ENCODE peak calls at places on chromosome 12, in four cellular contexts. C is A673; B is CD4-positive, CD25-positive, alpha-beta regulatory T cell; W is adrenal gland. Y is an unnamed sample. For H3K4me1, the result is how much of the 10 kb centered on the place peaks cover.

GRCh38 chr12:20125259-20125919 is 242.9 kb upstream of the PDE3A start:
- DNase-seq in W (no peak), B (no peak), C (peak), Y (no peak)

GRCh38 chr12:132568826-132569480 is 41.4 kb downstream of the LRCOL1 start:
- DNase-seq in C (no peak), W (no peak), B (no peak), Y (no peak)

GRCh38 chr12:6869049-6870021 is 2.0 kb downstream of the TPI1 start:
- DNase-seq in B (peak), W (peak), C (peak), Y (peak)

GRCh38 chr12:117441751-117442150 is 80.3 kb upstream of the NOS1 start:
- DNase-seq in B (no peak), W (peak), C (peak), Y (no peak)

GRCh38 chr12:105092336-105092735 is 8.1 kb upstream of the ALDH1L2 start:
- DNase-seq in B (no peak), C (no peak), W (no peak), Y (peak)

GRCh38 chr12:26047401-26048226 is 77.2 kb downstream of the BHLHE41 start:
- DNase-seq in B (no peak), W (no peak), C (no peak), Y (no peak)

GRCh38 chr12:52600071-52600470 is 1.2 kb downstream of the KRT72 start:
- DNase-seq in B (no peak), W (no peak), C (no peak), Y (no peak)

GRCh38 chr12:13208533-13209278 is 12.2 kb downstream of the EMP1 start:
- DNase-seq in W (peak), C (peak), B (peak), Y (no peak)

GRCh38 chr12:57127710-57128518 is at the start of gene LRP1:
- DNase-seq in W (peak), B (peak), C (peak), Y (peak)

GRCh38 chr12:34403706-34404376 is 381.5 kb downstream of the ALG10 start:
- DNase-seq in C (no peak), W (no peak), B (no peak), Y (no peak)

GRCh38 chr12:87820524-87821194 is 208.5 kb downstream of the C12orf50 start:
- DNase-seq in C (no peak), B (no peak), W (no peak), Y (peak)

GRCh38 chr12:110270125-110270962 is 10.7 kb upstream of the ATP2A2 start:
- DNase-seq in C (peak), B (no peak), W (peak), Y (peak)

GRCh38 chr12:49260831-49261363 is 4.0 kb upstream of the TUBA1C start:
- DNase-seq in B (no peak), W (no peak), C (no peak), Y (no peak)

GRCh38 chr12:88958153-88958552 is 377.9 kb upstream of the KITLG start:
- DNase-seq in W (no peak), B (no peak), C (no peak), Y (no peak)

GRCh38 chr12:103755425-103755824 is 85.6 kb downstream of the NT5DC3 start:
- DNase-seq in W (no peak), B (no peak), C (no peak), Y (no peak)
- H3K4me3 ChIP-seq in W (no peak), B (no peak), C (no peak), Y (no peak)

GRCh38 chr12:29153231-29153630 is 4.2 kb downstream of the FAR2 start:
- DNase-seq in C (no peak), B (no peak), W (no peak), Y (no peak)

GRCh38 chr12:29148958-29149690 is at the start of gene FAR2:
- DNase-seq in W (peak), B (peak), C (peak), Y (peak)

GRCh38 chr12:29148065-29148957 is 767 bp upstream of the FAR2 start:
- DNase-seq in W (peak), B (no peak), C (peak), Y (peak)

GRCh38 chr12:29152223-29152868 is 3.3 kb downstream of the FAR2 start:
- DNase-seq in B (no peak), W (no peak), C (no peak), Y (no peak)

DNA sequence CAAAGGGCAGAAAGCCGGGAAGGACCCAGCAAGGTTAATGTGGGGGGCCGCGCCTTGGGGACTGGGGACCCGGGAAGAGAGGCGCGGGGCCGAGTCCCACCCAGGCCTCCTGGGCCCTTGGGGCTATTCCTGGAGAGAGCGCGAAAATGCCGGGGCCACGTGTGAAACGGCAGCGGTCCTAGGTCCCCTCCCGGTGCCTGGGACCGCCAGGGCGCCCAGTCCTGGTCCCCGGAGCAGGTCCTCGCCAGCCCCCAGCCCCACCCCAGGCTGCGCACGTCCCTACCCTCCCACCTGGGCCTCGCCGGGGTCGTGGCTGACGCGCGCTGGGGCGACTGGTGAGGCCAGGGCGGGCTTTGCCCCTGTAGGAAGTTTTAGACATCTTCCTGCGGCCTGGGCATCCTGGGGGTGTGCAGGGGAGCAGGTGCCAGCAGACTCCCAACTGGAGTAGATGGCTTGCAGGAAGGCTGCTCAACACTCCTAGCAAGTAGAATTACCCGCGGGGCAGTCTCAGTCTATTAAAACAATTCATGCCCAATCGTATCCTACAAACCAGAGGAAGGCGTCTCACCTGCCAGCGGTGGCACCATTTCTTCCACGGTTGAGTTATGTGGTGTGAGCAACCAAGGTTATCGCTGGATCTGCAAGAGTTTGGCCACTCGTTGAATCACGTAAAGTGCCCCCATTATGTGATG is 759 bp downstream of the FAR2 start:
- DNase-seq in B (no peak), C (no peak), W (no peak), Y (no peak)
- H3K4me1 ChIP-seq in B (under half), C (under half), W (under half), Y (under half)

DNA sequence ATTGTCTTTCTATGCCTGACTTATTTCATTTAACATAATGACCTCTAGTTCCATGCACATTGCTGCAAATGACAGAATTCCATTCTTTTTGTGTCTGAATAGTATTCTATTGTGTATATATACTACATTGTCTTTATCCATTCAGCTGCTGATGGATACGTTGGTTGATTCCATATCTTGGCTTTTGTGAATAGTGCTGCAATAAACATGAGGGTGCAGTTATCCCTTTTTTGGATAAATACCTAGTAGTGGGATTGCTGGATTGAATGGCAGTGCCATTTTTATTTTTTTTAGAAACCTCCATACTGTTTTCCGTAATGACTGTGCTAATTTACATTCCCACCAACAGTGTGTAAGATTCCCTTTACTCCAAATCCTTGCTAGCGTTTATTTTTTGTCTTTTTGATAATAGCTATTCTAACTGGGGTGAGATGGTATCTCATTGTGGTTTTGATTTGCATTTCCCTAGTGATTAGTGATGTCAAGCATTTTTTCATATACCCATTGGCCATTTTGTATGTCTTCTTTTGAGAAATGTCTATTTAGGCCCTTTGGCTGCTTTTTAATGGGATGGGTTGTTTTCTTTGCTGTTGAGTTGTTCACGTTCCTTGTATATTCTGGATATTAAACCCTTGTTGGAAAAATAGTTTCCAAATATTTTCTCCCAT is 2.3 kb downstream of the OAS2 start:
- DNase-seq in B (peak), W (no peak), C (no peak), Y (no peak)
- H3K4me3 ChIP-seq in B (peak), W (no peak), C (no peak), Y (no peak)

GRCh38 chr12:126776047-126776446 is 1490.9 kb upstream of the TMEM132C start:
- DNase-seq in C (no peak), W (no peak), B (no peak), Y (no peak)

GRCh38 chr12:126772171-126772864 is 1494.7 kb upstream of the TMEM132C start:
- DNase-seq in B (peak), W (no peak), C (peak), Y (peak)

GRCh38 chr12:126770188-126770587 is 1496.8 kb upstream of the TMEM132C start:
- DNase-seq in B (no peak), C (no peak), W (no peak), Y (no peak)

GRCh38 chr12:126773491-126773890 is 1493.5 kb upstream of the TMEM132C start:
- DNase-seq in W (no peak), C (no peak), B (no peak), Y (no peak)

DNA sequence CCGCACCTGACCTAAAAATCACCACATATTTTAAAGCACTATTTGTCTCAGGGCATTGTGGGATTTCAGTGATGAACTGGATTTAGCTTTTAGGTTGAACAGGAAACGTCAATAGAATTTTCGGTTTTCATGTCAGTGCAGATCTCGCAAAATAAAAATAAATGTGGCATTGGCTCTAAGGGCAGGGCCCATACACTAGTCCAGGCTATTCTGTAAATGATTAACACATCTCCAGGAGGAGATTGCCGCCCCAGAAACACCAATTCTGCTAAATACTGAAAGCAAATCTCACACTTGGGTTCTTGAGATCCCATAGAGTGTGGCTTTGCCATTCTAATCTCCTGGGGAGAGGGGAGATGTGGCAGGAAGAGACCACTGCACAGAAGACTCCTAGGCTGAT is 1494.0 kb upstream of the TMEM132C start:
- DNase-seq in B (no peak), C (no peak), W (no peak), Y (no peak)
- H3K4me1 ChIP-seq in B (under half), C (under half), W (under half), Y (under half)

GRCh38 chr12:23944067-23944466 is 5.4 kb downstream of the SOX5 start:
- DNase-seq in W (no peak), B (no peak), C (no peak), Y (no peak)
- H3K4me3 ChIP-seq in W (no peak), B (no peak), C (no peak), Y (no peak)

GRCh38 chr12:53749986-53750811 is 1.6 kb downstream of the CISTR start:
- DNase-seq in W (no peak), B (no peak), C (no peak), Y (no peak)

GRCh38 chr12:53750812-53751335 is 905 bp downstream of the CISTR start:
- DNase-seq in B (no peak), C (peak), W (peak), Y (no peak)

GRCh38 chr12:53751336-53752191 is at the start of gene CISTR:
- DNase-seq in B (peak), C (peak), W (no peak), Y (no peak)

GRCh38 chr12:53752651-53753050 is 872 bp upstream of the CISTR start:
- DNase-seq in C (no peak), W (no peak), B (no peak), Y (no peak)

DNA sequence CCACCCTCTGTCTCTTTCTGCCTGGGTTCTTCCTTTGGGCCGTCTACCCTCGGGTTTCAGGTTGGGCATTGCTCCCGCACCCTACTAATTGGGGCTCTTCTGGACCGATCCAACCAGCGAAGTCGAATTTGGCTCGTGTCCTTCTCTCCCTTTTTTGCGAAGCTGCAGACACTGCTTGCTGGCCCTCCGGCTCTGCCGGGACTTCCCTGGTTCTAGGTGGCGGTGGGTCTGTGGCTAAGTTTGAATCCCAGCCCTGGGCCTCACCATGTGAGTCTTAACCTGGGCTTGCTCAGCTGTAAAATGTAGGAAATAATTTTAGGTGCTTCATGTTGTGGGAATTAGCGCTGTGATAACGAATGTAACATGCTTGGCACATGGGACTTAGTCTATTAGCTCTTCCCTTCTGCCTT is 418 bp upstream of the CISTR start:
- DNase-seq in C (no peak), B (no peak), W (no peak), Y (no peak)
- H3K4me1 ChIP-seq in C (half or more), B (under half), W (under half), Y (under half)

GRCh38 chr12:102880783-102881182 is 36.3 kb downstream of the PAH start:
- DNase-seq in B (no peak), W (no peak), C (no peak), Y (no peak)
- H3K4me3 ChIP-seq in B (no peak), W (no peak), C (no peak), Y (no peak)

GRCh38 chr12:581321-581720 is 81.9 kb downstream of the NINJ2 start:
- DNase-seq in W (no peak), B (no peak), C (no peak), Y (no peak)

GRCh38 chr12:581746-582145 is 81.5 kb downstream of the NINJ2 start:
- DNase-seq in C (no peak), W (no peak), B (no peak), Y (no peak)

GRCh38 chr12:580813-581212 is 82.4 kb downstream of the NINJ2 start:
- DNase-seq in B (no peak), C (no peak), W (no peak), Y (no peak)

GRCh38 chr12:585062-586061 is 77.9 kb downstream of the NINJ2 start:
- DNase-seq in B (no peak), C (no peak), W (no peak), Y (no peak)

DNA sequence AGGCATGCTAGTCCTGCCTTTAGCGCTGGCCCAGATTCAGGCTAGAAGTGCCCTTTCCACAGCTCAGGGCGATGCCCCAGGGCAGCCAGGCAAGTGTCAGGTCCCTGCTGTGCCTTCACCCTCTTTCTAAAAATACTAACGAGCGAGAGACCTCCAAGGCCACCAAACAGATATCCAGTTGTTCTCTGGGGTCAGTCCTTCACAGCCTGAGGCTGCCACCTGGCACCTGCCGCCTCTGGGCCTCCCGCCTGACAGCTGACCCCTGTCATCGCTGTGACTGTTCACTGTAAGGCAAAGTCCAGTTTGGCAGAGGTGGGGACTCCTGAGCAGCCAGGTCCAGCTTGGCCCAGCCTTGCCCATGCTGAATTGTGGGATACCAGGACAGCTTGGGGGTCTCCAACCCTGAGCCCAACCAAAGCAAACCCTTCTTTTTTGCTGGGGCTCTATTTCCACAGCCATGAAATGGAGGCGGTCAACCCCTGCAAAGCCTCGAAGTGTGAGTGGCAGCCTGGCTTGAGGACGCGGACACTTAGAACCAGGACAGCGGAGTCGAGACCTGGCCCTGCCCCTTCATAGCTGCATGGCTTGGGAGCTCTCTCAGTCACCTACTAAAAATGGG is 79.9 kb downstream of the NINJ2 start:
- DNase-seq in C (no peak), W (no peak), B (no peak), Y (no peak)
- H3K4me1 ChIP-seq in C (under half), W (under half), B (under half), Y (under half)